ENCODE peak calls at places on chromosomes 13 and 19, in nine cellular contexts. One of them, this sample, is unnamed.

GRCh38 chr13:93900735-93901134 is 578.7 kb downstream of the DCT start:
- DNase-seq in right atrium auricular region: no peak
- DNase-seq in GM23338: no peak
- DNase-seq in mesenchymal stem cell: no peak
- DNase-seq in body of pancreas: no peak
- DNase-seq in aorta: no peak
- DNase-seq in breast epithelium: no peak
- DNase-seq in lower lobe of right lung: no peak
- DNase-seq in tibial artery: no peak
- DNase-seq in this sample: no peak

GRCh38 chr13:74675185-74675584 is 541.0 kb upstream of the KLF12 start:
- DNase-seq in mesenchymal stem cell: no peak
- DNase-seq in aorta: no peak
- DNase-seq in tibial artery: no peak
- DNase-seq in GM23338: no peak
- DNase-seq in body of pancreas: no peak
- DNase-seq in right atrium auricular region: no peak
- DNase-seq in breast epithelium: no peak
- DNase-seq in lower lobe of right lung: no peak
- DNase-seq in this sample: no peak

GRCh38 chr13:39509616-39510015 is 93.4 kb downstream of the LHFPL6 start:
- DNase-seq in aorta: no peak
- DNase-seq in tibial artery: no peak
- DNase-seq in GM23338: no peak
- DNase-seq in mesenchymal stem cell: no peak
- DNase-seq in body of pancreas: no peak
- DNase-seq in lower lobe of right lung: no peak
- DNase-seq in right atrium auricular region: no peak
- DNase-seq in breast epithelium: no peak
- DNase-seq in this sample: no peak

GRCh38 chr19:47699360-47699917 is 13.8 kb upstream of the EHD2 start:
- DNase-seq in right atrium auricular region: no peak
- DNase-seq in breast epithelium: no peak
- DNase-seq in body of pancreas: peak
- DNase-seq in aorta: peak
- DNase-seq in mesenchymal stem cell: peak
- DNase-seq in tibial artery: no peak
- DNase-seq in lower lobe of right lung: peak
- DNase-seq in GM23338: peak
- DNase-seq in this sample: no peak

GRCh38 chr13:45142440-45143345 is 22.4 kb downstream of the GTF2F2 start:
- DNase-seq in right atrium auricular region: no peak
- DNase-seq in breast epithelium: no peak
- DNase-seq in lower lobe of right lung: no peak
- DNase-seq in mesenchymal stem cell: peak
- DNase-seq in body of pancreas: no peak
- DNase-seq in GM23338: no peak
- DNase-seq in tibial artery: no peak
- DNase-seq in aorta: no peak
- DNase-seq in this sample: no peak

GRCh38 chr19:5694952-5695648 is 5.0 kb downstream of the RPL36 start:
- DNase-seq in breast epithelium: no peak
- DNase-seq in GM23338: peak
- DNase-seq in lower lobe of right lung: no peak
- DNase-seq in aorta: no peak
- DNase-seq in mesenchymal stem cell: no peak
- DNase-seq in right atrium auricular region: no peak
- DNase-seq in body of pancreas: no peak
- DNase-seq in tibial artery: no peak
- DNase-seq in this sample: no peak

GRCh38 chr13:27970382-27971235 is 1.5 kb upstream of the CDX2 start:
- DNase-seq in tibial artery: no peak
- DNase-seq in GM23338: no peak
- DNase-seq in breast epithelium: no peak
- DNase-seq in lower lobe of right lung: no peak
- DNase-seq in aorta: no peak
- DNase-seq in right atrium auricular region: no peak
- DNase-seq in body of pancreas: no peak
- DNase-seq in mesenchymal stem cell: no peak
- DNase-seq in this sample: no peak

GRCh38 chr19:8367327-8368001 is 3.5 kb downstream of the ANGPTL4 start:
- DNase-seq in mesenchymal stem cell: peak
- DNase-seq in lower lobe of right lung: peak
- DNase-seq in body of pancreas: peak
- DNase-seq in aorta: peak
- DNase-seq in GM23338: peak
- DNase-seq in tibial artery: peak
- DNase-seq in breast epithelium: peak
- DNase-seq in right atrium auricular region: peak
- DNase-seq in this sample: peak

GRCh38 chr13:95357875-95358274 is 56.6 kb upstream of the ABCC4 start:
- DNase-seq in GM23338: no peak
- DNase-seq in lower lobe of right lung: no peak
- DNase-seq in right atrium auricular region: no peak
- DNase-seq in tibial artery: no peak
- DNase-seq in aorta: no peak
- DNase-seq in breast epithelium: no peak
- DNase-seq in body of pancreas: no peak
- DNase-seq in mesenchymal stem cell: no peak
- DNase-seq in this sample: no peak

GRCh38 chr13:100517135-100517534 is 71.5 kb downstream of the GGACT start:
- DNase-seq in aorta: no peak
- DNase-seq in breast epithelium: no peak
- DNase-seq in tibial artery: no peak
- DNase-seq in right atrium auricular region: no peak
- DNase-seq in GM23338: no peak
- DNase-seq in mesenchymal stem cell: no peak
- DNase-seq in body of pancreas: peak
- DNase-seq in lower lobe of right lung: no peak
- DNase-seq in this sample: no peak

GRCh38 chr13:36163809-36164308 is 32.7 kb upstream of the DCLK1 start:
- DNase-seq in lower lobe of right lung: peak
- DNase-seq in aorta: peak
- DNase-seq in GM23338: peak
- DNase-seq in body of pancreas: peak
- DNase-seq in right atrium auricular region: peak
- DNase-seq in mesenchymal stem cell: no peak
- DNase-seq in tibial artery: peak
- DNase-seq in breast epithelium: peak
- DNase-seq in this sample: peak

GRCh38 chr13:26563713-26564112 is 6.2 kb downstream of the WASF3 start:
- DNase-seq in mesenchymal stem cell: peak
- DNase-seq in aorta: no peak
- DNase-seq in right atrium auricular region: no peak
- DNase-seq in body of pancreas: no peak
- DNase-seq in lower lobe of right lung: no peak
- DNase-seq in breast epithelium: no peak
- DNase-seq in GM23338: no peak
- DNase-seq in tibial artery: no peak
- DNase-seq in this sample: no peak

GRCh38 chr19:11381535-11382369 is 2.4 kb downstream of the EPOR start:
- DNase-seq in lower lobe of right lung: peak
- DNase-seq in body of pancreas: peak
- DNase-seq in aorta: peak
- DNase-seq in tibial artery: no peak
- DNase-seq in right atrium auricular region: peak
- DNase-seq in mesenchymal stem cell: peak
- DNase-seq in GM23338: peak
- DNase-seq in breast epithelium: no peak
- DNase-seq in this sample: peak

GRCh38 chr19:5332501-5332900 is 8.1 kb downstream of the PTPRS start:
- DNase-seq in right atrium auricular region: no peak
- DNase-seq in tibial artery: no peak
- DNase-seq in body of pancreas: no peak
- DNase-seq in aorta: no peak
- DNase-seq in lower lobe of right lung: no peak
- DNase-seq in breast epithelium: no peak
- DNase-seq in GM23338: no peak
- DNase-seq in mesenchymal stem cell: no peak
- DNase-seq in this sample: no peak

GRCh38 chr13:39269411-39269810 is 231.2 kb downstream of the NHLRC3 start:
- DNase-seq in tibial artery: no peak
- DNase-seq in lower lobe of right lung: no peak
- DNase-seq in right atrium auricular region: no peak
- DNase-seq in aorta: no peak
- DNase-seq in mesenchymal stem cell: no peak
- DNase-seq in breast epithelium: no peak
- DNase-seq in body of pancreas: no peak
- DNase-seq in GM23338: no peak
- DNase-seq in this sample: no peak

GRCh38 chr13:104737713-104738112 is 1671.5 kb upstream of the SLC10A2 start:
- DNase-seq in lower lobe of right lung: no peak
- DNase-seq in GM23338: no peak
- DNase-seq in body of pancreas: peak
- DNase-seq in mesenchymal stem cell: peak
- DNase-seq in tibial artery: no peak
- DNase-seq in breast epithelium: no peak
- DNase-seq in right atrium auricular region: no peak
- DNase-seq in aorta: no peak
- DNase-seq in this sample: no peak

GRCh38 chr19:3098141-3098514 is 4.0 kb downstream of the GNA11 start:
- DNase-seq in mesenchymal stem cell: peak
- DNase-seq in breast epithelium: no peak
- DNase-seq in GM23338: no peak
- DNase-seq in lower lobe of right lung: no peak
- DNase-seq in aorta: peak
- DNase-seq in body of pancreas: no peak
- DNase-seq in tibial artery: no peak
- DNase-seq in right atrium auricular region: no peak
- DNase-seq in this sample: no peak
- H3K4me3 ChIP-seq in mesenchymal stem cell: no peak
- H3K4me3 ChIP-seq in breast epithelium: peak
- H3K4me3 ChIP-seq in GM23338: no peak
- H3K4me3 ChIP-seq in lower lobe of right lung: peak
- H3K4me3 ChIP-seq in aorta: no peak
- H3K4me3 ChIP-seq in body of pancreas: no peak
- H3K4me3 ChIP-seq in tibial artery: peak
- H3K4me3 ChIP-seq in right atrium auricular region: peak
- H3K4me3 ChIP-seq in this sample: no peak

GRCh38 chr19:49836176-49837008 is 14.6 kb upstream of the PTOV1 start:
- DNase-seq in body of pancreas: no peak
- DNase-seq in breast epithelium: no peak
- DNase-seq in tibial artery: no peak
- DNase-seq in GM23338: no peak
- DNase-seq in mesenchymal stem cell: no peak
- DNase-seq in right atrium auricular region: no peak
- DNase-seq in aorta: no peak
- DNase-seq in lower lobe of right lung: no peak
- DNase-seq in this sample: no peak

GRCh38 chr19:49835562-49835961 is 15.4 kb upstream of the PTOV1 start:
- DNase-seq in right atrium auricular region: no peak
- DNase-seq in GM23338: no peak
- DNase-seq in tibial artery: no peak
- DNase-seq in body of pancreas: no peak
- DNase-seq in breast epithelium: no peak
- DNase-seq in lower lobe of right lung: no peak
- DNase-seq in aorta: no peak
- DNase-seq in mesenchymal stem cell: no peak
- DNase-seq in this sample: no peak

GRCh38 chr19:49831592-49831991 is 13.5 kb downstream of the MED25 start:
- DNase-seq in right atrium auricular region: no peak
- DNase-seq in body of pancreas: no peak
- DNase-seq in lower lobe of right lung: no peak
- DNase-seq in tibial artery: no peak
- DNase-seq in breast epithelium: no peak
- DNase-seq in mesenchymal stem cell: no peak
- DNase-seq in aorta: no peak
- DNase-seq in GM23338: no peak
- DNase-seq in this sample: no peak

GRCh38 chr19:49832556-49832955 is 14.5 kb downstream of the MED25 start:
- DNase-seq in aorta: no peak
- DNase-seq in right atrium auricular region: no peak
- DNase-seq in body of pancreas: no peak
- DNase-seq in breast epithelium: no peak
- DNase-seq in mesenchymal stem cell: no peak
- DNase-seq in tibial artery: no peak
- DNase-seq in lower lobe of right lung: no peak
- DNase-seq in GM23338: no peak
- DNase-seq in this sample: no peak

DNA sequence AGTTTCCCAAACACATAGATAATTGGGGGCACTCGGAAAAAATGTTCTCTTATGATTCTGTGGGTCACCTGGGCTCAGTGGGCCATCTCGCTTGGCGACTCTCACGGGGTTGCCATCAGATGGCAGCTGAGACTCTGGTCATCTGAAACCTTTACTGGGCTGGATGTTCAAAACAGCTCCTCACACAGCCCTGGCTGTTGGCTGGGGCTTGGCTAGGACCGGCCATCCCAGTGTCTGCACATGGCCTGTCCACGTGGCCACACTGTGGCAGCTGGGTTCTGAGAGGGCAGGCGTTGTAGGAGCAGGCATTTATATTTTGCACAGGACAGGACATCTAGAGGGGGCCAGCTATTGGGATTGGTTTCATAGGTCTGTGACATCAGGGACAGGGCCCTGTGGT is 15.5 kb downstream of the MED25 start:
- DNase-seq in lower lobe of right lung: no peak
- DNase-seq in breast epithelium: no peak
- DNase-seq in mesenchymal stem cell: no peak
- DNase-seq in body of pancreas: no peak
- DNase-seq in tibial artery: no peak
- DNase-seq in right atrium auricular region: no peak
- DNase-seq in aorta: no peak
- DNase-seq in GM23338: no peak
- DNase-seq in this sample: no peak
- H3K4me3 ChIP-seq in lower lobe of right lung: no peak
- H3K4me3 ChIP-seq in breast epithelium: no peak
- H3K4me3 ChIP-seq in mesenchymal stem cell: no peak
- H3K4me3 ChIP-seq in body of pancreas: no peak
- H3K4me3 ChIP-seq in tibial artery: no peak
- H3K4me3 ChIP-seq in right atrium auricular region: no peak
- H3K4me3 ChIP-seq in aorta: no peak
- H3K4me3 ChIP-seq in GM23338: no peak
- H3K4me3 ChIP-seq in this sample: no peak

DNA sequence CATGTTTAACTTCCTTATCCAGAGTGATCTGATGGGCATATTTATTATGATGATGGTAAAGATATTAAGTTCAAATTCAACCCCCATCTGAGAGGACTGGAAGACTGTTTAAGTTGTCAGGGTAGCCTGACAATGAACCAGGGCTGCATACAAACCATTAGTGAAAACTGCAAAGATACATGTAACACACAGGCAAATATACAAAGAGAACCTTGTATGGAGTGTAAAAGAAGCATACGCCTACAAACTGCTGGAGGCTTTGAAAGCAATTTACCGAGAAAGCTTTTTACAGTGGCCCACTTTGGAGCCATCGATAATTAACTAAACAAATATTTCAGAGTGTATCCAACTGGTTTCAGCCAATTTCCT is 231.4 kb upstream of the SPRY2 start:
- DNase-seq in aorta: no peak
- DNase-seq in breast epithelium: no peak
- DNase-seq in lower lobe of right lung: no peak
- DNase-seq in mesenchymal stem cell: no peak
- DNase-seq in tibial artery: no peak
- DNase-seq in GM23338: no peak
- DNase-seq in body of pancreas: no peak
- DNase-seq in right atrium auricular region: no peak
- DNase-seq in this sample: no peak
- H3K4me3 ChIP-seq in aorta: no peak
- H3K4me3 ChIP-seq in breast epithelium: no peak
- H3K4me3 ChIP-seq in lower lobe of right lung: no peak
- H3K4me3 ChIP-seq in mesenchymal stem cell: no peak
- H3K4me3 ChIP-seq in tibial artery: no peak
- H3K4me3 ChIP-seq in GM23338: no peak
- H3K4me3 ChIP-seq in body of pancreas: no peak
- H3K4me3 ChIP-seq in right atrium auricular region: no peak
- H3K4me3 ChIP-seq in this sample: no peak

GRCh38 chr19:20612711-20613316 is 47.2 kb upstream of the ZNF737 start:
- DNase-seq in lower lobe of right lung: no peak
- DNase-seq in body of pancreas: no peak
- DNase-seq in GM23338: no peak
- DNase-seq in aorta: no peak
- DNase-seq in right atrium auricular region: no peak
- DNase-seq in breast epithelium: no peak
- DNase-seq in tibial artery: no peak
- DNase-seq in mesenchymal stem cell: no peak
- DNase-seq in this sample: no peak
- H3K4me3 ChIP-seq in lower lobe of right lung: peak
- H3K4me3 ChIP-seq in body of pancreas: no peak
- H3K4me3 ChIP-seq in GM23338: no peak
- H3K4me3 ChIP-seq in aorta: peak
- H3K4me3 ChIP-seq in right atrium auricular region: peak
- H3K4me3 ChIP-seq in breast epithelium: peak
- H3K4me3 ChIP-seq in tibial artery: peak
- H3K4me3 ChIP-seq in mesenchymal stem cell: no peak
- H3K4me3 ChIP-seq in this sample: no peak